ENCODE peak calls at places on chromosomes 3 and 15, in four cellular contexts. I is C1 segment of cervical spinal cord, T is substantia nigra, F is AG08396. U is an unnamed sample.
A peak's percentile ranks its signal among the peaks of the same experiment; 100 is the strongest.

GRCh38 chr15:28892789-28893610 is 7.2 kb downstream of the APBA2 start:
- DNase-seq in I (peak; percentile 28), T (no peak), F (no peak), U (no peak)

GRCh38 chr3:197549261-197549885 is 6.4 kb downstream of the BDH1 start:
- DNase-seq in I (no peak), T (no peak), F (no peak), U (no peak)

GRCh38 chr3:11624704-11625375 is 18.9 kb downstream of the VGLL4 start:
- DNase-seq in I (no peak), T (no peak), F (no peak), U (no peak)

GRCh38 chr15:62164500-62165028 is 521 bp downstream of the C2CD4B start:
- DNase-seq in I (no peak), T (no peak), F (peak; percentile 17), U (no peak)

GRCh38 chr3:126435456-126436315 is 40.0 kb downstream of the ZXDC start:
- DNase-seq in I (no peak), T (no peak), F (no peak), U (no peak)

GRCh38 chr3:32254268-32254667 is 15.8 kb downstream of the CMTM8 start:
- DNase-seq in I (no peak), T (no peak), F (no peak), U (no peak)

GRCh38 chr3:120767106-120767505 is 24.6 kb downstream of the GTF2E1 start:
- DNase-seq in I (no peak), T (no peak), F (peak; percentile 10), U (no peak)

GRCh38 chr3:115789480-115789879 is 166.2 kb downstream of the GAP43 start:
- DNase-seq in I (no peak), T (no peak), F (no peak), U (no peak)

GRCh38 chr3:194659778-194660177 is 12.2 kb downstream of the LSG1 start:
- DNase-seq in I (no peak), T (no peak), F (no peak), U (no peak)

GRCh38 chr15:74399100-74399499 is 31.7 kb upstream of the CYP11A1 start:
- DNase-seq in I (no peak), T (no peak), F (no peak), U (no peak)

GRCh38 chr3:13073042-13073906 is at the start of gene IQSEC1:
- DNase-seq in I (peak; percentile 72), T (peak; percentile 92), F (peak; percentile 52), U (peak; percentile 60)

GRCh38 chr15:81643773-81644172 is 269.8 kb upstream of the TMC3 start:
- DNase-seq in I (no peak), T (no peak), F (no peak), U (no peak)

GRCh38 chr3:8619548-8619947 is 25.1 kb downstream of the SSUH2 start:
- DNase-seq in I (no peak), T (no peak), F (peak; percentile 60), U (no peak)

GRCh38 chr3:81658322-81658997 is 103.0 kb downstream of the GBE1 start:
- DNase-seq in I (no peak), T (no peak), F (no peak), U (no peak)

GRCh38 chr3:178353292-178353814 is 182.9 kb upstream of the KCNMB2 start:
- DNase-seq in I (no peak), T (no peak), F (no peak), U (no peak)

GRCh38 chr3:182568756-182569155 is 224.5 kb upstream of the ATP11B start:
- DNase-seq in I (no peak), T (no peak), F (no peak), U (no peak)

GRCh38 chr3:2099028-2099671 is 484 bp downstream of the CNTN4 start:
- DNase-seq in I (no peak), T (no peak), F (no peak), U (no peak)

U was measured in amygdala.